ENCODE peak calls at places on chromosome 12, in four cellular contexts. S is transverse colon, E is IMR-90, O is endothelial cell of umbilical vein. N is an unnamed sample.

GRCh38 chr12:116863275-116863767 is 17.9 kb downstream of the HRK start:
- DNase-seq in O (peak; percentile 13), S (peak; percentile 49), E (peak; percentile 75), N (no peak)

GRCh38 chr12:44504799-44505198 is 371.3 kb downstream of the NELL2 start:
- DNase-seq in E (no peak), O (no peak), S (no peak), N (no peak)

GRCh38 chr12:132375747-132376463 is 46.5 kb upstream of the GALNT9 start:
- DNase-seq in O (no peak), S (no peak), E (no peak), N (no peak)

GRCh38 chr12:14665354-14666348 is 30.7 kb downstream of the GUCY2C start:
- DNase-seq in S (no peak), E (no peak), O (no peak), N (no peak)

GRCh38 chr12:116423053-116423452 is 136.1 kb upstream of the MAP1LC3B2 start:
- DNase-seq in E (peak; percentile 82), O (no peak), S (no peak), N (no peak)

GRCh38 chr12:46831335-46832083 is 5.7 kb upstream of the SLC38A4 start:
- DNase-seq in S (peak; percentile 21), O (no peak), E (no peak), N (peak; percentile 4)

GRCh38 chr12:16602412-16602811 is 3.5 kb downstream of the LMO3 start:
- DNase-seq in E (no peak), O (no peak), S (no peak), N (no peak)

GRCh38 chr12:43737646-43738045 is 20.9 kb downstream of the PUS7L start:
- DNase-seq in E (peak; percentile 85), S (no peak), O (no peak), N (no peak)

GRCh38 chr12:45329702-45330101 is 113.8 kb downstream of the ANO6 start:
- DNase-seq in O (no peak), E (no peak), S (no peak), N (no peak)

GRCh38 chr12:105331805-105332251 is 1.3 kb downstream of the C12orf75 start:
- DNase-seq in O (no peak), E (no peak), S (peak; percentile 41), N (no peak)

GRCh38 chr12:12779529-12779928 is 5.9 kb upstream of the APOLD1 start:
- DNase-seq in S (no peak), E (peak; percentile 96), O (peak; percentile 95), N (no peak)

GRCh38 chr12:68106660-68107059 is 52.9 kb downstream of the IFNG start:
- DNase-seq in O (no peak), E (no peak), S (no peak), N (no peak)

GRCh38 chr12:58248599-58248998 is 307.2 kb downstream of the ATP23 start:
- DNase-seq in O (no peak), E (no peak), S (no peak), N (no peak)

GRCh38 chr12:28793767-28794166 is 355.3 kb upstream of the FAR2 start:
- DNase-seq in S (no peak), O (no peak), E (no peak), N (no peak)

GRCh38 chr12:120628919-120629318 is 11.5 kb upstream of the CABP1 start:
- DNase-seq in S (peak; percentile 28), O (no peak), E (no peak), N (no peak)

GRCh38 chr12:94618995-94619695 is 31.2 kb downstream of the TMCC3 start:
- DNase-seq in S (no peak), E (peak; percentile 93), O (peak; percentile 68), N (no peak)

GRCh38 chr12:401235-402126 is at the start of gene CCDC77:
- DNase-seq in E (peak; percentile 88), O (peak; percentile 96), S (peak; percentile 93), N (peak; percentile 89)

GRCh38 chr12:117507547-117507946 is 146.1 kb upstream of the NOS1 start:
- DNase-seq in S (no peak), E (no peak), O (no peak), N (no peak)

GRCh38 chr12:79370021-79370420 is 320.7 kb downstream of the PAWR start:
- DNase-seq in S (no peak), O (no peak), E (no peak), N (no peak)

GRCh38 chr12:119748512-119748911 is 80.6 kb downstream of the PRKAB1 start:
- DNase-seq in O (no peak), S (no peak), E (no peak), N (no peak)

GRCh38 chr12:115230576-115230975 is 546.6 kb upstream of the TBX3 start:
- DNase-seq in O (no peak), E (no peak), S (no peak), N (no peak)
- H3K4me1 ChIP-seq in O (no peaks in the 10 kb centered on the region), E (peaks cover 7% of the 10 kb centered on the region), S (no peaks in the 10 kb centered on the region), N (no peaks in the 10 kb centered on the region)

DNA sequence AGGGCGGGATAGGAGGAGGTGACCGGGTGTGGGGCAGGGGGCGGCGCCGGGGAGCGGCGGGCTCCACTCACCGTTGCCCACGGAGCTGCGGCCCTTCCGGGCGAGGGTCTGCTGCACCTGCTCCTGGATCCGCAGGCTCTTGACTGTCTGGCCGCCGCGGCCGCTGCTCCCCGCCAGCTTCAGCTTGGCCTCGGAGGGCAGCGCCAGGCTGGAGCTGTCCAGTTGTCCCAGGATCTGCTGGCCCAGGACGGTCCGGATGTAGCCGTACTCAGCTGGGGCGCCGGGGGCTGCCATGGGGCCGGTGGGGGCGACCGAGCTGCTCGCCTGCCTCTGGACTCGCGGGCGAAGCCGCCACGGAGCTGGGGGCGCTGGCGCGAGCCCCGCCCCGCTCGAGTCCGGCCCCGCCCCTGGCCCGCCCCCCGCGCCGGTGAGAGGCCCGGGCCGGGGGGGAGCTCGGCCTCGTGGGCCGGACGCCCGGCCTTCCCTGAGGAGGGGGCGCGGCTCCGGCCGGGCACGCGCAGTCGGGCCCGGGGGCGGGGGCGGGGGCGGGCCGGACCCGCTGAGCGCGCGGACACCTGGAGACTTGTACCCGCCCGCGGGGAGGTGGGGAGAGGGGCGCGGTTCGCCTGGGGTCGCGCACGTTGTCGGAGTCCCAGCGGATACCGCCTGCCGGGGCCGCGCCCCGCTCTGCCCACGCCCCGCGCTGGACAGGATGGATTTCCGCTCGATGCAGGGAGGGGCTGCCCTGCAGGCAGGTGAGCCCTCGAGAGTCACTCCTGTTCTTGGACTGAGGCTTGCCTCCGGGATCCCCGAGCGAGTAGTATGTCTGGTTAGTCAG is at the start of gene PKP2:
- DNase-seq in O (peak; percentile 36), E (no peak), S (peak; percentile 92), N (peak; percentile 82)
- H3K4me3 ChIP-seq in O (no peak within 1 kb of the TSS), E (peak within 1 kb of the TSS; percentile 36), S (peak within 1 kb of the TSS; percentile 63), N (peak within 1 kb of the TSS; percentile 15)

DNA sequence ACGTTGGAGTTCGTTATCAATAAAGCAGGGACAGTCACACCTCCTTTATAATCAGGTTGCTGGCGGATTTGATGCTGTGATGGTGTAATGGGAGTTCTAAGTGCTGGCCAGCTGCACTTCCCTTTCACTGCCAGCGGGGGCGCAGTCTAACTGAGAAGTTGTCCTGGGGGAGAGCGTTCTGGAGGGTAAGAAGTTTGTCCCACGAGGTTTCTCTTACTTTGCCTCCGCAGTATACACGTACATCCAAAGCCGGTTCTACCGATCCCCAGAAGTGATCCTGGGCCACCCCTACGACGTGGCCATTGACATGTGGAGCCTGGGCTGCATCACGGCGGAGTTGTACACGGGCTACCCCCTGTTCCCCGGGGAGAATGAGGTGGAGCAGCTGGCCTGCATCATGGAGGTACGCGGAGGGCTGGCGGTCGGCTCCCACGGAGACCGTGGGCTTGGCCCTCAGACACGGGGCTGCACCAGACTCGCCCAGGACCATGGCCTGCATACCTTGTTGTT is 42.7 kb downstream of the DYRK4 start:
- DNase-seq in E (peak; percentile 85), O (peak; percentile 89), S (peak; percentile 86), N (peak; percentile 74)
- TF ChIP-seq POLR2A in E (no peak), O (no peak), S (peak; percentile 23), N (peak; percentile 28)

DNA sequence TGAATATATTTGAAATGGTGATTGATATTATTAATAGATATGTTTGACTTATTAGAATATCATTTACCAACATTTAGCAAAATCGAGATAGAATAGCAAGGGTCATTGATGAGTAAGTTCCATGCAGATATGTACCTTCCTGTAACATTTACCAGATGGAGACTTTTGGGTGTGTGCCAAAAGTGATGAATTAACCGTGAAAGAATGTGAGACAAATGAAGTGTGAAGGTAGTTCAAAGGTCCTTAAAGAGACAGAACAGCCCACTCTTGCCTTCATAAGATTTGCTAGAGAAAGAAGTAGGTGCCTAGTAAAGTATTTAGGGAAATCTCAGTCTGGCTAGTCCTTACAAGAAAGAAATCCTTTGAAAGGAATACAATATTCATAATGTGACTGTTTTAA is 45.5 kb downstream of the FGD4 start:
- DNase-seq in S (no peak), E (peak; percentile 77), O (peak; percentile 93), N (no peak)
- H3K4me1 ChIP-seq in S (peaks cover 4% of the 10 kb centered on the region), E (no peaks in the 10 kb centered on the region), O (peaks cover 44% of the 10 kb centered on the region), N (peaks cover 4% of the 10 kb centered on the region)

DNA sequence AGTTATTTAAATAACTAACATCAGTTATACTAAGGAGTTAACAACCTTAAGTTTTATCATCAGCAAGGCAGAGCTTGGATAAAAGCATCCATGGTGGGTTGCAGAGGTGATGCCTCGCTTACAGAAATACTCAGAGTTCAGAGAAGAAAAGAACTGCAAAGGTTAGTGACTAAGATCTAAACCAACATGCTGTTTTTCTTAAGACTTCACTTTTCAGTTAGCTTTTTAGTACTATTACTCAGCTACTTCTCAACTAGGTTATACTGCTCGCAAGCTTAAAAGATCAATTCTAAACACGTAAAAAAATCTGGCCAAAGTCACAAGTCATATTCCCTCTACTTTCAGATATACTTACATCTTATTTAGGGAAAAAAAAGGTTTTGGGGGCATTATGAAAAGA is 2.8 kb downstream of the PPP1CC start:
- DNase-seq in E (peak; percentile 35), S (no peak), O (no peak), N (no peak)
- H3K4me3 ChIP-seq in E (no peak overlapping the region), S (peak overlapping the region; percentile 74), O (no peak overlapping the region), N (no peak overlapping the region)

GRCh38 chr12:131005161-131006035 is 51.7 kb downstream of the ADGRD1 start:
- DNase-seq in E (no peak), S (no peak), O (no peak), N (no peak)

GRCh38 chr12:131008461-131009270 is 55.0 kb downstream of the ADGRD1 start:
- DNase-seq in S (no peak), E (no peak), O (no peak), N (no peak)

GRCh38 chr12:131007794-131008460 is 54.2 kb downstream of the ADGRD1 start:
- DNase-seq in E (no peak), O (no peak), S (no peak), N (no peak)

GRCh38 chr12:131006036-131006735 is 52.5 kb downstream of the ADGRD1 start:
- DNase-seq in S (no peak), O (no peak), E (no peak), N (no peak)

GRCh38 chr12:131007031-131007793 is 53.5 kb downstream of the ADGRD1 start:
- DNase-seq in S (peak; percentile 33), O (no peak), E (no peak), N (no peak)
- TF ChIP-seq POLR2A in S (no peak), O (no peak), E (no peak), N (no peak)

GRCh38 chr12:54970741-54971140 is 13.8 kb downstream of the TESPA1 start:
- DNase-seq in O (no peak), S (no peak), E (no peak), N (no peak)

GRCh38 chr12:54967461-54967860 is 17.1 kb downstream of the TESPA1 start:
- DNase-seq in S (peak; percentile 22), E (no peak), O (peak; percentile 36), N (peak; percentile 12)

DNA sequence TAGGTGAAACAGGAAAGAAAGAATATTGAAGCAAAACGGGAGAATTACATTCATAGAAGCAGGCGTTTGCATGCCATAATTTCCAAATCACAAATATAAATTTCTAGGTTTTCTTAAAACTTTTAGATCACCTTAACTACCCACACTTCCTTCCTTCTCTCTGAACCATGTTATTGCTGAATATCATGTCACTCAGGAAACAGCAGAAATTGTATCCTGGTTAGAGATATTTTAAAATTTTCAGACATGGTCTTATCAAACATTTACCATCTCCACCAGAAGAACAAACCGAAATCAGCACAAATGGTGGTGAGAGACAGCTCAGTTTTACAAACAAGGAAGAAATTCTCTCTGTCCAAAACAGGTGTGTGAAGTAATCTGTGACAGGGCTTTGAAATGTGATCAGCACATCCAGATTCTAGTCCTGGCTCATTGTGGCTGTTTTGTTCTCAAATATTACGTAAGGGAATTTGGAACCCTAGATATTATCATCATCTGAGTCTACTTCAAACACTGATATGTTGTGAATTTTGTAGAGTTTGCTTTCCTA is 16.3 kb downstream of the TESPA1 start:
- DNase-seq in E (no peak), S (no peak), O (no peak), N (no peak)
- H3K4me1 ChIP-seq in E (no peaks in the 10 kb centered on the region), S (no peaks in the 10 kb centered on the region), O (no peaks in the 10 kb centered on the region), N (no peaks in the 10 kb centered on the region)

N was measured in thyroid gland.